ENCODE peak calls at places on chromosomes 6 and 20, in five cellular contexts. S is endodermal cell, J is RWPE1, I is right atrium auricular region, M is MM.1S. X is an unnamed sample.

GRCh38 chr6:29751480-29751879 is 28.2 kb downstream of the HLA-F start:
- DNase-seq in S (no peak), J (no peak), I (no peak), M (no peak), X (no peak)

GRCh38 chr6:4925580-4925979 is 78.3 kb downstream of the RPP40 start:
- DNase-seq in S (peak), J (no peak), I (no peak), M (no peak), X (no peak)

GRCh38 chr6:5302220-5302946 is 41.1 kb downstream of the FARS2 start:
- DNase-seq in S (no peak), J (no peak), I (no peak), M (no peak), X (no peak)

GRCh38 chr6:133341607-133342158 is 100.5 kb downstream of the EYA4 start:
- DNase-seq in S (no peak), J (peak), I (no peak), M (no peak), X (peak)

GRCh38 chr20:45611054-45611453 is 18.5 kb upstream of the WFDC10A start:
- DNase-seq in S (no peak), J (peak), I (no peak), M (no peak), X (peak)

GRCh38 chr6:6811151-6812002 is 222.9 kb downstream of the LY86 start:
- DNase-seq in S (peak), J (peak), I (no peak), M (peak), X (no peak)

GRCh38 chr20:58241766-58242465 is 13.5 kb upstream of the ANKRD60 start:
- DNase-seq in S (no peak), J (no peak), I (no peak), M (no peak), X (no peak)

GRCh38 chr20:24743641-24744040 is 205.4 kb upstream of the CST7 start:
- DNase-seq in S (peak), J (no peak), I (no peak), M (no peak), X (no peak)

GRCh38 chr6:10151144-10151915 is 263.5 kb downstream of the TFAP2A start:
- DNase-seq in S (no peak), J (no peak), I (no peak), M (no peak), X (no peak)

GRCh38 chr20:62925420-62926228 is 681 bp downstream of the DIDO1 start:
- DNase-seq in S (peak), J (no peak), I (no peak), M (peak), X (no peak)

GRCh38 chr6:89310929-89311328 is 4.2 kb downstream of the GABRR2 start:
- DNase-seq in S (no peak), J (peak), I (no peak), M (no peak), X (no peak)

GRCh38 chr6:74343804-74344203 is 647.8 kb downstream of the CD109 start:
- DNase-seq in S (no peak), J (peak), I (no peak), M (peak), X (no peak)

GRCh38 chr6:158894192-158894591 is 75.0 kb upstream of the EZR start:
- DNase-seq in S (peak), J (peak), I (no peak), M (no peak), X (peak)

GRCh38 chr20:49964964-49965780 is 17.6 kb upstream of the SNAI1 start:
- DNase-seq in S (peak), J (peak), I (no peak), M (peak), X (no peak)

GRCh38 chr6:71258078-71258866 is 30.3 kb upstream of the OGFRL1 start:
- DNase-seq in S (no peak), J (no peak), I (no peak), M (no peak), X (no peak)

GRCh38 chr20:63127700-63128364 is 88.1 kb downstream of the YTHDF1 start:
- DNase-seq in S (peak), J (no peak), I (no peak), M (no peak), X (no peak)

GRCh38 chr6:89400912-89401399 is 11.1 kb downstream of the RRAGD start:
- DNase-seq in S (no peak), J (no peak), I (no peak), M (no peak), X (no peak)

GRCh38 chr6:5529015-5529414 is 267.7 kb downstream of the FARS2 start:
- DNase-seq in S (no peak), J (no peak), I (no peak), M (no peak), X (no peak)

GRCh38 chr6:144659202-144659731 is 374.1 kb downstream of the UTRN start:
- DNase-seq in S (peak), J (no peak), I (no peak), M (peak), X (no peak)

GRCh38 chr6:17865798-17866725 is 121.4 kb downstream of the KIF13A start:
- DNase-seq in S (no peak), J (peak), I (peak), M (no peak), X (peak)

GRCh38 chr20:3051385-3052019 is 5.7 kb downstream of the MRPS26 start:
- DNase-seq in S (no peak), J (no peak), I (no peak), M (peak), X (no peak)

GRCh38 chr6:33772114-33772830 is 16.7 kb downstream of the LEMD2 start:
- DNase-seq in S (no peak), J (no peak), I (no peak), M (no peak), X (no peak)

GRCh38 chr6:170443151-170443662 is 109.9 kb downstream of the PSMB1 start:
- DNase-seq in S (peak), J (no peak), I (no peak), M (no peak), X (no peak)

GRCh38 chr6:150273457-150274309 is 95.1 kb upstream of the IYD start:
- DNase-seq in S (no peak), J (no peak), I (no peak), M (no peak), X (no peak)

GRCh38 chr6:73325656-73326055 is 28.4 kb downstream of the DPPA5 start:
- DNase-seq in S (no peak), J (no peak), I (no peak), M (no peak), X (no peak)

GRCh38 chr20:23585449-23585807 is 17.1 kb upstream of the CST9L start:
- DNase-seq in S (peak), J (no peak), I (no peak), M (no peak), X (no peak)

GRCh38 chr6:151239603-151240035 is at the start of gene AKAP12:
- DNase-seq in S (no peak), J (no peak), I (peak), M (no peak), X (peak)

GRCh38 chr20:22293886-22294285 is 290.5 kb downstream of the FOXA2 start:
- DNase-seq in S (no peak), J (no peak), I (no peak), M (no peak), X (no peak)

GRCh38 chr6:67908377-67908776 is 726.7 kb upstream of the ADGRB3 start:
- DNase-seq in S (no peak), J (no peak), I (no peak), M (no peak), X (no peak)

GRCh38 chr6:109816452-109817374 is 125.6 kb downstream of the FIG4 start:
- DNase-seq in S (no peak), J (no peak), I (no peak), M (no peak), X (no peak)

GRCh38 chr6:98067375-98067774 is 767.0 kb upstream of the POU3F2 start:
- DNase-seq in S (peak), J (no peak), I (no peak), M (no peak), X (no peak)

GRCh38 chr6:157235600-157236039 is 87.7 kb downstream of the TMEM242 start:
- DNase-seq in S (peak), J (peak), I (peak), M (peak), X (no peak)
- TF ChIP-seq CTCF in S (peak), J (peak), I (peak), M (peak), X (peak)

GRCh38 chr6:11197846-11198245 is 34.6 kb downstream of the NEDD9 start:
- DNase-seq in S (peak), J (no peak), I (no peak), M (no peak), X (no peak)
- H3K27ac ChIP-seq in S (no peak), J (no peak), I (peak), M (no peak), X (peak)

GRCh38 chr6:138403801-138404665 is at the start of gene HEBP2:
- DNase-seq in S (peak), J (peak), I (peak), M (peak), X (no peak)

GRCh38 chr6:138403324-138403800 is 661 bp upstream of the HEBP2 start:
- DNase-seq in S (peak), J (peak), I (no peak), M (no peak), X (no peak)

GRCh38 chr6:138405816-138406403 is 1.9 kb downstream of the HEBP2 start:
- DNase-seq in S (peak), J (no peak), I (no peak), M (no peak), X (no peak)

GRCh38 chr6:138404666-138405337 is 779 bp downstream of the HEBP2 start:
- DNase-seq in S (peak), J (no peak), I (no peak), M (no peak), X (no peak)

GRCh38 chr6:138406443-138406842 is 2.4 kb downstream of the HEBP2 start:
- DNase-seq in S (peak), J (no peak), I (no peak), M (no peak), X (no peak)
- TF ChIP-seq CTCF in S (no peak), J (no peak), I (no peak), M (no peak), X (no peak)

DNA sequence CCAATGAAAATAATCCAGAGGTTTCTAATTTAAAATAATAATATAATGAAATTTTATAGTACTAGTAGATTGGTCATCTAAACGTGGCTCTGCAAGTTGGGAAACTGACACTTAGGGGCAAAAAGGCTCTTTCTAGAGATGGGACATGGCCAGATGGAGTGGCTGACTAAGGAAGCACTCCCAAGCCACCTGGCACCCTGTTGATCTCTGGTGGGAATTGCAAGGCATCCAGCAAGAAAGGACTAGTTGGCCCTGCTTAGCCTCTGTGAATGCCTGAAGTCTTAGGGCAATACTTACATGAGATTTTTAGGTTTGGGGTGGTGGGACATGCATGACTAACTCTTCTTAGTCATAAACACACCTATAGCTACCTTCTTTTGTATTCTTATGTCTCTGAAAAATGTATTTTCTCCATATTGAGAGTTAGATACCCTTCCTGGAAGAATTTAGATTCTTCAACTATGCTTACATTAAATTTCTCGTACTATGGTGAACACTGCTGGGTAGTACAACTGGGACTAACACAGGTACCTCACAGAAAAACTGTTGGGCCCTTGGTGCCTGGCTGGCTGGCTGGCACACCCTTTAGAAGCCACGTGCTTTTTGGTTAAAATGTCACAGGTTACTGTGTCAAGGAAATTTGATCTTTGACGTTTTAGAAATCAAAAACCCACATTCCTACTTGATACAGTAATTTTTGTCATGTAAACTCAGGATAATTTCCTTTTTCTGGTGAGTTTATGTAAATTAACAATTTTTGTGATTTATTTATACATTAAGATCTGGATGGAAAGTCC is 25.0 kb upstream of the SH3BGRL2 start:
- DNase-seq in S (peak), J (no peak), I (no peak), M (no peak), X (no peak)
- H3K27ac ChIP-seq in S (no peak), J (no peak), I (no peak), M (peak), X (no peak)

GRCh38 chr6:78770766-78771165 is 96.6 kb upstream of the IRAK1BP1 start:
- DNase-seq in S (no peak), J (no peak), I (no peak), M (no peak), X (no peak)
- TF ChIP-seq CTCF in S (peak), J (no peak), I (no peak), M (peak), X (no peak)

GRCh38 chr6:160391419-160392116 is 43.4 kb downstream of the SLC22A3 start:
- DNase-seq in S (no peak), J (peak), I (no peak), M (no peak), X (no peak)

GRCh38 chr6:160393966-160394653 is 45.9 kb downstream of the SLC22A3 start:
- DNase-seq in S (peak), J (no peak), I (no peak), M (no peak), X (no peak)

GRCh38 chr6:160387887-160388286 is 39.7 kb downstream of the SLC22A3 start:
- DNase-seq in S (no peak), J (no peak), I (no peak), M (no peak), X (no peak)

GRCh38 chr6:160386869-160387518 is 38.8 kb downstream of the SLC22A3 start:
- DNase-seq in S (no peak), J (peak), I (no peak), M (no peak), X (no peak)

DNA sequence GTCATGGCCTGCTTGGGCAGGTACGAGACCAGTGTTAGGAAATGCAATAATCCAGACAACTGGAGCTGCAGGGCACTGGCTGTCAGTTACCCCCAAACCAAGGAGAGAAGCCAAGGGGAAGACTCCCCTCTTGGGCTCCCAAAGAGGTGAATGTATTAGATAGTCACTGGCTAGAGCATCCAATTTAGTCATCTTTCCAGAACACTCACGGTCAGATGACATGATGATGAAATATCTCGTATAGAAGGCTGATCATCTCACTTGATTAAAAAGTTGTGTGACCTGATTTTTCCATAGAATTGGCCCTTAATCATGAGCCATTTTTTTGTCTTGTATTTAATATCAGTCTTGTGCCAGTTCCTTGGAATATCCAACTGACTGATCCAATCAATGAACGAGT is 40.7 kb downstream of the SLC22A3 start:
- DNase-seq in S (no peak), J (peak), I (no peak), M (no peak), X (no peak)
- H3K27ac ChIP-seq in S (no peak), J (peak), I (no peak), M (no peak), X (no peak)

GRCh38 chr20:42531675-42531985 is 658.1 kb downstream of the PTPRT start:
- DNase-seq in S (no peak), J (no peak), I (no peak), M (peak), X (no peak)

GRCh38 chr20:42530855-42531674 is 658.6 kb downstream of the PTPRT start:
- DNase-seq in S (peak), J (peak), I (no peak), M (peak), X (no peak)
- TF ChIP-seq CTCF in S (peak), J (peak), I (peak), M (peak), X (no peak)

DNA sequence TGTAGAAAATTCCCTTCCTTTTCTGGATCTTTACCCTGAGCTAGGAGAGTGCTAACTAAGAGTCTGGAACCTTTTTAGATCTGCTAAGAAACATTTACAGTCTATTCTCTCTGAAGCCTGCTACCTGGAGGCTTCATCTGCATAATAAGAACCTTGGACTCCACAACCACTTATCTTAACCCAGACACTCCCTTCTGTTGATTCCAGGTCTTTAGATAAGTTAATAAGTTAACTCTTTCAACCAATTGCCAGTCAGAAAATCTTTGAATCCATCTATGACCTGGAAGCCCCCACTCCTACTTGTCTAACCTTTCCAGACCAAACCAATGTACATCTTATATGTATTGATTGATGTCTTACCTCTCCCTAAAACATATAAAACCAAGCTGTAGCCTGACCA is 150.5 kb downstream of the PKHD1 start:
- DNase-seq in S (no peak), J (no peak), I (no peak), M (no peak), X (no peak)
- H3K27ac ChIP-seq in S (no peak), J (no peak), I (no peak), M (no peak), X (no peak)